ENCODE peak calls at places on chromosomes 13 and 19, in five cellular contexts. M is HepG2, H is HEK293T, E is NT2/D1, G is GM12878. W is an unnamed sample.

GRCh38 chr19:55687281-55688172 is 12.5 kb downstream of the EPN1 start:
- DNase-seq in M (no peak), H (no peak), E (no peak), G (no peak), W (no peak)

GRCh38 chr13:52158629-52159158 is 703 bp downstream of the NEK3 start:
- DNase-seq in M (no peak), H (peak; percentile 8), E (no peak), G (peak; percentile 1), W (no peak)

GRCh38 chr19:11781295-11782057 is 14.7 kb downstream of the ZNF441 start:
- DNase-seq in M (peak; percentile 36), H (no peak), E (no peak), G (no peak), W (no peak)

GRCh38 chr19:14410775-14411134 is 8.4 kb downstream of the DDX39A start:
- DNase-seq in M (no peak), H (no peak), E (no peak), G (no peak), W (no peak)

GRCh38 chr13:104014803-104015645 is 948.8 kb upstream of the SLC10A2 start:
- DNase-seq in M (no peak), H (no peak), E (no peak), G (no peak), W (no peak)

GRCh38 chr19:54889566-54889965 is 15.5 kb downstream of the FCAR start:
- DNase-seq in M (no peak), H (no peak), E (no peak), G (no peak), W (no peak)

GRCh38 chr13:109105899-109106298 is 476.5 kb downstream of the MYO16 start:
- DNase-seq in M (no peak), H (no peak), E (no peak), G (no peak), W (no peak)

GRCh38 chr19:10749435-10750384 is 31.8 kb downstream of the DNM2 start:
- DNase-seq in M (peak; percentile 63), H (no peak), E (no peak), G (no peak), W (no peak)

GRCh38 chr13:79398169-79398568 is 7.9 kb downstream of the RBM26 start:
- DNase-seq in M (no peak), H (no peak), E (no peak), G (no peak), W (no peak)

GRCh38 chr19:42074513-42075363 is 1.2 kb upstream of the ZNF574 start:
- DNase-seq in M (no peak), H (peak; percentile 32), E (no peak), G (no peak), W (peak; percentile 56)

GRCh38 chr13:63625869-63626268 is 2210.2 kb upstream of the PCDH20 start:
- DNase-seq in M (no peak), H (peak; percentile 40), E (no peak), G (no peak), W (no peak)

DNA sequence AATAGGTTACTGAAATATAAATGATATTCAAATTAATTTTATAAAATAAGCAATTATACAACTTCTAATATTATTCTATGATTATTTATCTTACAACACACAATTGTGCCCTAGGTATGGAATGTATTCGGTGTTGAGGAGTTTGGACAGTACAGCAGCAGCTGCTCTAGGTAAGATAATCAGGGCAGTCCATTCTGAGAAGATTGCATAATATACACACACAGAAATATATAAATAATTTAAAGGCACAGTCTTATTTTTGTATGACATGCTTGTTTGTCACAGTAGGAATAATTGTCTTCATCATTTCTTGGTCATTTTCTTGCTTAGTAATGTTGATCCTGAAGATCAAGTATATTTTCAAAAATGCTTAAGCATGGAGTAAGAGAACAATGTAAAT is 849.4 kb upstream of the MIR17HG start:
- DNase-seq in M (no peak), H (no peak), E (no peak), G (no peak), W (no peak)
- TF ChIP-seq SUZ12 in M (no peak), H (no peak), E (no peak), G (no peak), W (no peak)

GRCh38 chr13:111152836-111153235 is 37.7 kb downstream of the ARHGEF7 start:
- DNase-seq in M (peak; percentile 61), H (no peak), E (no peak), G (no peak), W (no peak)

GRCh38 chr13:111158136-111158805 is 43.2 kb downstream of the ARHGEF7 start:
- DNase-seq in M (no peak), H (no peak), E (no peak), G (no peak), W (no peak)

GRCh38 chr13:111156421-111156820 is 41.3 kb downstream of the ARHGEF7 start:
- DNase-seq in M (no peak), H (no peak), E (no peak), G (no peak), W (no peak)

GRCh38 chr13:111153977-111154332 is 38.8 kb downstream of the ARHGEF7 start:
- DNase-seq in M (peak; percentile 38), H (peak; percentile 17), E (no peak), G (no peak), W (no peak)

DNA sequence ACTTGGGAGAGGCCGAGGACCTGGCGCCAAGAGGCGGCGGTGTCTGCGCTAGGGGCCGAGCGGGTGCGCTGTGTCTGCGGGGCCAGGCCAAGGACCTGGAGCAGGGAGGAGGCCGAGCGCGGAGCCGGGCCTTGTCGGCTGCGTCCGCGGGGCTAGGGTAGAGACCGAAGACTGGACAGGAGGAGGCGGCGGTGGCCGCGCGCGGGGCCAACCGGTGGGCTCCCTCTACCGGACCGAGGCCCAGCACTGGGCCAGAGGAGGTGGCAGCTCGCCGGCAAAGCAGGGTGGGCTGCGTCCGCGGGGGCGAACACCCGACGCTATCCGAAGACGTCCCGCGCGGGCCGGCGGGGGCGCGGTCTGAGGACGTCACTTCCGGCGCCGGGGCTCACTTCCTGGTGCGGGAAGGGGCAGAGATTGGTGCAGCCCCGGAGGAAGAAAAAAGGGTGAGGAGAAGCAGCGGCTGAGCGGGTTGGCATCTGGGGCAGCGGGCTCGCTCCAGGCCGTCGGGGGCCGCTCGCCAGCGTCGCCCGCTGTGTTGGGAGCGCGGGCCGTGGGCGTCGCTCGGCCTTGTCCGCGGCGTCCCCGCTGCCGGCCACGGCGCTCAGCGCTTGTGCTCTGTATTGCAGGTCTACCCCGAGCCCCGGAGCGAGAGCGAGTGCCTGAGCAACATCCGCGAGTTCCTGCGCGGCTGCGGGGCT is 38.3 kb downstream of the ARHGEF7 start:
- DNase-seq in M (peak; percentile 88), H (peak; percentile 79), E (peak; percentile 89), G (no peak), W (peak; percentile 99)
- TF ChIP-seq SUZ12 in M (no peak), H (no peak), E (no peak), G (no peak), W (no peak)

GRCh38 chr13:95281258-95281602 is 20.0 kb downstream of the ABCC4 start:
- DNase-seq in M (no peak), H (no peak), E (no peak), G (no peak), W (no peak)
- TF ChIP-seq SUZ12 in M (no peak), H (no peak), E (no peak), G (no peak), W (no peak)

DNA sequence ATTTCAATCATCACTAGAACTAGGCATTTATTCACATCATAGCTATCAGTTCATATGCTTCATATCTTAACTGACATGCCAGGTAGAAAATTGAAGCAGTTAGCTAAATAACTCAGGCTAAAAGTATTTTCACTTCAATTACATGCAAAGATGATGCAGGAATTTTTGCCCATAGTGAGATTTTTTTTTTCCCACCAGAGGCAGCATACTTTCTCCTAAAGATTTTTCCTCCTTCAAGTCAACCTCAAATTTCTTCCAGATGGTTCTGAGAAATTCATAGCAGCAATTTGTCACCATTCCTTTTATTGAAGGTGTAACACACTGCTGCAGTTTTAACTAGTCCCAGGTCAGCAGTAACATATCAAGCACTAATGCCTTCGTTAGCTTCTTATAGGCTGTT is 141.9 kb downstream of the SUCLA2 start:
- DNase-seq in M (no peak), H (no peak), E (no peak), G (no peak), W (no peak)
- TF ChIP-seq SUZ12 in M (no peak), H (no peak), E (no peak), G (no peak), W (no peak)

GRCh38 chr19:3980353-3981251 is 4.7 kb downstream of the EEF2 start:
- DNase-seq in M (no peak), H (no peak), E (no peak), G (no peak), W (no peak)
- TF ChIP-seq SUZ12 in M (no peak), H (no peak), E (no peak), G (no peak), W (no peak)

DNA sequence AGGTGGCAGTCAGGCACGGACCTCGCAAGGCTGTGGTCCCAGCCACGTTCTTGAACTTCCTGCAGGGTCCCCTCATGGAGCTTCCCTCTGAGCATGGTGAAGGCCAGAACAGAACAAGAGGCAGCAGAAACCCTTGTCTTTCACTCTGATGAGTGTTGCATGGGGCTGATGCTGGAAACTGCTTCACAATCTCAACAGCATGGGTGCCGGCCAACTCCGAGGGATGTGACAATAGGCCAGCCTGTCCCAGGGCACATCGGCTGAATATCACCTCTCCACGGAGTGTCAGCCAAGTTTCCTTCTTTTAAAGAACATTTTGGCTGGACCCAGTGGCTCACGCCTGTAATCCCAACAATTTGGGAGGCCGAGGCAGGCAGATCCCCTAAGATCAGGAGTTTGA is 173.9 kb downstream of the FOXO1 start:
- DNase-seq in M (no peak), H (no peak), E (no peak), G (no peak), W (no peak)
- TF ChIP-seq SUZ12 in M (no peak), H (no peak), E (no peak), G (no peak), W (no peak)

W was measured in H1.